ENCODE peak calls at places on chromosome 15, in four cellular contexts. One of them, this sample, is unnamed.

GRCh38 chr15:43213466-43213865 is 7.4 kb downstream of the EPB42 start:
- DNase-seq in astrocyte of the spinal cord: no peak
- DNase-seq in heart right ventricle: no peak
- DNase-seq in AG10803: no peak
- DNase-seq in this sample: no peak

GRCh38 chr15:98959640-98960007 is 48.0 kb downstream of the PGPEP1L start:
- DNase-seq in astrocyte of the spinal cord: no peak
- DNase-seq in heart right ventricle: no peak
- DNase-seq in AG10803: no peak
- DNase-seq in this sample: no peak

GRCh38 chr15:23629234-23629805 is 18.3 kb downstream of the MAGEL2 start:
- DNase-seq in astrocyte of the spinal cord: no peak
- DNase-seq in AG10803: peak
- DNase-seq in heart right ventricle: no peak
- DNase-seq in this sample: peak

GRCh38 chr15:79539426-79539825 is 107.3 kb downstream of the MINAR1 start:
- DNase-seq in heart right ventricle: no peak
- DNase-seq in AG10803: peak
- DNase-seq in astrocyte of the spinal cord: no peak
- DNase-seq in this sample: no peak

GRCh38 chr15:78507831-78508160 is 419 bp downstream of the HYKK start:
- DNase-seq in astrocyte of the spinal cord: no peak
- DNase-seq in AG10803: no peak
- DNase-seq in heart right ventricle: no peak
- DNase-seq in this sample: no peak

GRCh38 chr15:90327313-90327712 is 24.8 kb upstream of the ZNF774 start:
- DNase-seq in astrocyte of the spinal cord: no peak
- DNase-seq in AG10803: no peak
- DNase-seq in heart right ventricle: no peak
- DNase-seq in this sample: peak

GRCh38 chr15:38187646-38188313 is 64.9 kb upstream of the SPRED1 start:
- DNase-seq in heart right ventricle: no peak
- DNase-seq in astrocyte of the spinal cord: no peak
- DNase-seq in AG10803: no peak
- DNase-seq in this sample: no peak

GRCh38 chr15:81297147-81297572 is 26.8 kb downstream of the STARD5 start:
- DNase-seq in AG10803: peak
- DNase-seq in astrocyte of the spinal cord: no peak
- DNase-seq in heart right ventricle: no peak
- DNase-seq in this sample: peak

GRCh38 chr15:87348746-87349145 is 907.8 kb downstream of the NTRK3 start:
- DNase-seq in AG10803: no peak
- DNase-seq in heart right ventricle: no peak
- DNase-seq in astrocyte of the spinal cord: no peak
- DNase-seq in this sample: peak

GRCh38 chr15:40412095-40412759 is 6.6 kb downstream of the IVD start:
- DNase-seq in heart right ventricle: no peak
- DNase-seq in astrocyte of the spinal cord: no peak
- DNase-seq in AG10803: no peak
- DNase-seq in this sample: no peak

GRCh38 chr15:72796515-72797337 is 13.2 kb upstream of the ADPGK start:
- DNase-seq in AG10803: peak
- DNase-seq in heart right ventricle: peak
- DNase-seq in astrocyte of the spinal cord: peak
- DNase-seq in this sample: peak

GRCh38 chr15:20349774-20350498 is 191.7 kb downstream of the GOLGA6L6 start:
- DNase-seq in astrocyte of the spinal cord: no peak
- DNase-seq in AG10803: no peak
- DNase-seq in heart right ventricle: no peak
- DNase-seq in this sample: no peak

GRCh38 chr15:58213587-58214360 is 75.6 kb downstream of the AQP9 start:
- DNase-seq in heart right ventricle: no peak
- DNase-seq in AG10803: peak
- DNase-seq in astrocyte of the spinal cord: no peak
- DNase-seq in this sample: peak

GRCh38 chr15:91469627-91470567 is 369.8 kb downstream of the SV2B start:
- DNase-seq in AG10803: no peak
- DNase-seq in heart right ventricle: no peak
- DNase-seq in astrocyte of the spinal cord: no peak
- DNase-seq in this sample: no peak

GRCh38 chr15:40755821-40756220 is 767 bp upstream of the RMDN3 start:
- DNase-seq in heart right ventricle: no peak
- DNase-seq in astrocyte of the spinal cord: no peak
- DNase-seq in AG10803: no peak
- DNase-seq in this sample: no peak

GRCh38 chr15:66071160-66071559 is 182.4 kb downstream of the MEGF11 start:
- DNase-seq in AG10803: no peak
- DNase-seq in heart right ventricle: no peak
- DNase-seq in astrocyte of the spinal cord: no peak
- DNase-seq in this sample: no peak

GRCh38 chr15:98280576-98280975 is 320.1 kb downstream of the ARRDC4 start:
- DNase-seq in AG10803: no peak
- DNase-seq in heart right ventricle: no peak
- DNase-seq in astrocyte of the spinal cord: no peak
- DNase-seq in this sample: no peak

GRCh38 chr15:75727851-75728715 is 15.4 kb upstream of the CSPG4 start:
- DNase-seq in astrocyte of the spinal cord: peak
- DNase-seq in heart right ventricle: peak
- DNase-seq in AG10803: peak
- DNase-seq in this sample: peak

GRCh38 chr15:101445562-101446526 is 43.7 kb downstream of the PCSK6 start:
- DNase-seq in astrocyte of the spinal cord: no peak
- DNase-seq in AG10803: peak
- DNase-seq in heart right ventricle: peak
- DNase-seq in this sample: peak

GRCh38 chr15:43948691-43949325 is 122.0 kb downstream of the WDR76 start:
- DNase-seq in astrocyte of the spinal cord: no peak
- DNase-seq in AG10803: no peak
- DNase-seq in heart right ventricle: no peak
- DNase-seq in this sample: no peak

GRCh38 chr15:71547066-71547465 is 263.3 kb upstream of the NR2E3 start:
- DNase-seq in AG10803: peak
- DNase-seq in heart right ventricle: peak
- DNase-seq in astrocyte of the spinal cord: peak
- DNase-seq in this sample: peak

GRCh38 chr15:70892912-70893560 is 410 bp downstream of the LRRC49 start:
- DNase-seq in AG10803: peak
- DNase-seq in heart right ventricle: no peak
- DNase-seq in astrocyte of the spinal cord: peak
- DNase-seq in this sample: peak

GRCh38 chr15:31306426-31307269 is 20.0 kb upstream of the KLF13 start:
- DNase-seq in astrocyte of the spinal cord: peak
- DNase-seq in AG10803: no peak
- DNase-seq in heart right ventricle: peak
- DNase-seq in this sample: no peak

GRCh38 chr15:94306700-94307650 is 75.6 kb downstream of the MCTP2 start:
- DNase-seq in heart right ventricle: no peak
- DNase-seq in AG10803: peak
- DNase-seq in astrocyte of the spinal cord: peak
- DNase-seq in this sample: peak

GRCh38 chr15:91852741-91853500 is 587 bp upstream of the SLCO3A1 start:
- DNase-seq in heart right ventricle: peak
- DNase-seq in astrocyte of the spinal cord: peak
- DNase-seq in AG10803: peak
- DNase-seq in this sample: peak

GRCh38 chr15:72116680-72117447 is 1.1 kb downstream of the MYO9A start:
- DNase-seq in heart right ventricle: no peak
- DNase-seq in astrocyte of the spinal cord: no peak
- DNase-seq in AG10803: peak
- DNase-seq in this sample: peak

GRCh38 chr15:45642203-45642932 is 7.5 kb downstream of the SQOR start:
- DNase-seq in astrocyte of the spinal cord: peak
- DNase-seq in heart right ventricle: no peak
- DNase-seq in AG10803: peak
- DNase-seq in this sample: peak
- H3K4me3 ChIP-seq in astrocyte of the spinal cord: no peak
- H3K4me3 ChIP-seq in heart right ventricle: no peak
- H3K4me3 ChIP-seq in AG10803: peak
- H3K4me3 ChIP-seq in this sample: no peak

GRCh38 chr15:74383695-74384565 is 16.5 kb upstream of the CYP11A1 start:
- DNase-seq in AG10803: no peak
- DNase-seq in astrocyte of the spinal cord: no peak
- DNase-seq in heart right ventricle: no peak
- DNase-seq in this sample: peak
- H3K4me3 ChIP-seq in AG10803: no peak
- H3K4me3 ChIP-seq in astrocyte of the spinal cord: no peak
- H3K4me3 ChIP-seq in heart right ventricle: no peak
- H3K4me3 ChIP-seq in this sample: no peak

GRCh38 chr15:37057831-37058230 is 42.5 kb downstream of the MEIS2 start:
- DNase-seq in heart right ventricle: no peak
- DNase-seq in AG10803: no peak
- DNase-seq in astrocyte of the spinal cord: no peak
- DNase-seq in this sample: no peak

GRCh38 chr15:37058316-37058985 is 41.9 kb downstream of the MEIS2 start:
- DNase-seq in astrocyte of the spinal cord: no peak
- DNase-seq in AG10803: no peak
- DNase-seq in heart right ventricle: no peak
- DNase-seq in this sample: peak

GRCh38 chr15:37056894-37057205 is 43.5 kb downstream of the MEIS2 start:
- DNase-seq in heart right ventricle: no peak
- DNase-seq in AG10803: no peak
- DNase-seq in astrocyte of the spinal cord: peak
- DNase-seq in this sample: no peak

GRCh38 chr15:37056168-37056893 is 44.0 kb downstream of the MEIS2 start:
- DNase-seq in astrocyte of the spinal cord: no peak
- DNase-seq in heart right ventricle: peak
- DNase-seq in AG10803: no peak
- DNase-seq in this sample: no peak

GRCh38 chr15:37059051-37059450 is 41.3 kb downstream of the MEIS2 start:
- DNase-seq in AG10803: peak
- DNase-seq in heart right ventricle: no peak
- DNase-seq in astrocyte of the spinal cord: peak
- DNase-seq in this sample: peak
- H3K4me3 ChIP-seq in AG10803: no peak
- H3K4me3 ChIP-seq in heart right ventricle: no peak
- H3K4me3 ChIP-seq in astrocyte of the spinal cord: no peak
- H3K4me3 ChIP-seq in this sample: no peak

GRCh38 chr15:96554541-96554940 is 224.0 kb downstream of the NR2F2 start:
- DNase-seq in AG10803: no peak
- DNase-seq in astrocyte of the spinal cord: no peak
- DNase-seq in heart right ventricle: no peak
- DNase-seq in this sample: no peak
- H3K4me3 ChIP-seq in AG10803: no peak
- H3K4me3 ChIP-seq in astrocyte of the spinal cord: no peak
- H3K4me3 ChIP-seq in heart right ventricle: no peak
- H3K4me3 ChIP-seq in this sample: no peak

DNA sequence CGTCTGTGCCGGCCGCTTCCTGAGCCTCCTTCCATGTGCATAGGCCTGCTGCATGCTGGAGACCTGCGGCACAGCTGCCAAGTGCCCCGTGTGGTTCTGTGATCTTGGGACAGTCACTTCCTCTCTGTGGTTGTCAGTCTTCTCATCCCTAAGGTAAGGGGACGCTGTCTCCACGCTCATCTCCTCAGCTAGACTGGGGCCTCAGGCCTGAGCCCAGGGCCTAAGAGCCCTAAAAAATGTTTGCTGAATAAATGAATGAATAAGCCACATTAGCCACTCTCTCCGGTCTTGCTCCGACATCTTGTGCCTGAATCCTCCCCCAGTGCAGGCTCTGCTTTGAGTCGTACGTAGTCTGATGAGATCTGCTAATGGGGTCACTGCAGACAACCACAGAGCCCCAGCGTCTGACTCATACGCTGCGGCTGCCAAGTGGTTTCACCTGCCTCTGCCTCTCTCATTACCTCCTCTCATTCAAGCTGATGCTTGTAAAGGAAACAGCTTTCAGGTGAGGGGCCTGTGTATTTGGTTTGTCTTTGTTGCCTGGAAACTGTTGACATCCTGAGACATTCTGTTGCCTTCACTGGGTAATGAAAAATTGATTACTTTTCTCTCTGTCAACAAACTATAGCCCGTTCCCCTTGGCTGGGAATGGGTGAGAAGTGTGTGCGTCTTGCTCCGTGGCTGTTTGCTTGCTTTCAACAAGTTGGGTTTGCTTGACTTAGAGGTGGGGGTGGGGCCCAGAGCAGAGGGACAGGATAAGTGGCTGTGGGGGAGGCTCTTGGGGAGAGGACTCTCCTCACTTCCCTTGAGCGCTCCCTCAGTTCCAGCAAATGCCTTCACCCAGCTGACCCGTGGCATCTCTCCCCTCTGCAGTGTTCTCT is 15.9 kb downstream of the RPLP1 start:
- DNase-seq in AG10803: no peak
- DNase-seq in heart right ventricle: no peak
- DNase-seq in astrocyte of the spinal cord: peak
- DNase-seq in this sample: peak
- H3K4me3 ChIP-seq in AG10803: no peak
- H3K4me3 ChIP-seq in heart right ventricle: no peak
- H3K4me3 ChIP-seq in astrocyte of the spinal cord: no peak
- H3K4me3 ChIP-seq in this sample: no peak

GRCh38 chr15:56734013-56734625 is 810 bp upstream of the ZNF280D start:
- DNase-seq in AG10803: no peak
- DNase-seq in heart right ventricle: no peak
- DNase-seq in astrocyte of the spinal cord: no peak
- DNase-seq in this sample: no peak
- H3K4me3 ChIP-seq in AG10803: no peak
- H3K4me3 ChIP-seq in heart right ventricle: peak
- H3K4me3 ChIP-seq in astrocyte of the spinal cord: no peak
- H3K4me3 ChIP-seq in this sample: no peak

GRCh38 chr15:50908209-50909043 is at the start of gene AP4E1:
- DNase-seq in astrocyte of the spinal cord: peak
- DNase-seq in AG10803: peak
- DNase-seq in heart right ventricle: peak
- DNase-seq in this sample: peak
- H3K4me3 ChIP-seq in astrocyte of the spinal cord: peak
- H3K4me3 ChIP-seq in AG10803: peak
- H3K4me3 ChIP-seq in heart right ventricle: peak
- H3K4me3 ChIP-seq in this sample: peak

DNA sequence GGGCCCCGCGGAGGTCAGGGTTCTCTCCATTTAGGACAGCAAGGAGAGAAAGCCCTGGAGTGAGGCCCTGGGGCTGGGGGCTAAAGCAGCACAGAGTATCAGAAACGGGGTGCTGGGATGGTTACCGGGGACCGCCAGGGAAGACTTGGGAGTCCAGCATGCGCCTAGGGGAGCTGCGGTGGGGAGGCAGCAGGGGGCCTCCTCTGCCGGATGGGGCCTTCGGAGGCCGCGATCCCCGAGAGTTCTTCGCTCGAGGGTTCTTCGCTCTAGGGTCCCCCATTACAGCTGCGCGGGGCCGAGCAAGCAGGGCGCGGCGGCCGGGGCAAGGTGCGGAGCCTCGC is 515 bp upstream of the APBA2 start:
- DNase-seq in AG10803: no peak
- DNase-seq in heart right ventricle: no peak
- DNase-seq in astrocyte of the spinal cord: no peak
- DNase-seq in this sample: no peak
- H3K4me3 ChIP-seq in AG10803: no peak
- H3K4me3 ChIP-seq in heart right ventricle: peak
- H3K4me3 ChIP-seq in astrocyte of the spinal cord: peak
- H3K4me3 ChIP-seq in this sample: peak

This sample was measured in choroid plexus epithelial cell.